ENCODE peak calls at places on chromosomes 3 and 15, in five cellular contexts. T is upper lobe of right lung; H is lower lobe of right lung; E is adipocyte; B is naive thymus-derived CD4-positive, alpha-beta T cell. L is an unnamed sample.

GRCh38 chr15:48005921-48006541 is 114.8 kb upstream of the SLC24A5 start:
- DNase-seq in T (no peak), B (no peak), E (peak; percentile 28), H (peak; percentile 64), L (peak; percentile 57)

GRCh38 chr15:66042624-66043023 is 173.3 kb downstream of the RAB11A start:
- DNase-seq in E (no peak), B (no peak), H (no peak), T (no peak), L (no peak)

GRCh38 chr3:82676356-82677026 is 915.0 kb upstream of the GBE1 start:
- DNase-seq in T (no peak), B (no peak), E (no peak), H (no peak), L (no peak)

GRCh38 chr15:39874890-39875549 is 45.0 kb downstream of the GPR176 start:
- DNase-seq in E (peak; percentile 74), T (no peak), H (no peak), B (peak; percentile 2), L (no peak)

GRCh38 chr3:53286727-53287412 is 31.0 kb upstream of the TKT start:
- DNase-seq in E (peak; percentile 77), B (no peak), T (no peak), H (no peak), L (peak; percentile 29)

GRCh38 chr3:118244761-118245160 is 789.9 kb downstream of the IGSF11 start:
- DNase-seq in B (no peak), E (no peak), T (no peak), H (no peak), L (no peak)

GRCh38 chr3:146326875-146327543 is 76.1 kb upstream of the PLSCR4 start:
- DNase-seq in E (peak; percentile 84), B (no peak), H (no peak), T (no peak), L (no peak)

GRCh38 chr15:56016281-56016680 is 22.9 kb upstream of the NEDD4 start:
- DNase-seq in T (no peak), E (no peak), B (no peak), H (no peak), L (no peak)

GRCh38 chr15:74956648-74957300 is at the start of gene RPP25:
- DNase-seq in T (peak; percentile 94), E (peak; percentile 82), B (peak; percentile 57), H (peak; percentile 88), L (peak; percentile 97)

GRCh38 chr3:8729479-8729878 is 4.1 kb upstream of the CAV3 start:
- DNase-seq in B (no peak), T (no peak), H (no peak), E (no peak), L (no peak)

GRCh38 chr3:12267380-12268030 is 21.4 kb upstream of the PPARG start:
- DNase-seq in E (peak; percentile 55), T (no peak), H (no peak), B (no peak), L (no peak)

GRCh38 chr3:175606650-175607318 is 747.6 kb downstream of the NAALADL2 start:
- DNase-seq in E (no peak), B (no peak), H (no peak), T (no peak), L (no peak)

GRCh38 chr15:69762373-69763148 is 309.9 kb downstream of the RPLP1 start:
- DNase-seq in E (no peak), H (no peak), T (no peak), B (no peak), L (no peak)

GRCh38 chr3:128449111-128449638 is 17.5 kb downstream of the DNAJB8 start:
- DNase-seq in B (no peak), H (no peak), T (no peak), E (no peak), L (no peak)

GRCh38 chr15:73109751-73110150 is 57.5 kb downstream of the NEO1 start:
- DNase-seq in T (no peak), B (no peak), H (no peak), E (no peak), L (no peak)

GRCh38 chr15:40756938-40757337 is 1.9 kb upstream of the RMDN3 start:
- DNase-seq in H (no peak), B (no peak), E (no peak), T (no peak), L (no peak)

GRCh38 chr15:75104804-75105557 is 81.6 kb downstream of the PPCDC start:
- DNase-seq in E (peak; percentile 96), B (no peak), H (no peak), T (no peak), L (peak; percentile 59)

GRCh38 chr3:23314981-23315805 is 112.1 kb downstream of the UBE2E2 start:
- DNase-seq in B (no peak), T (no peak), E (peak; percentile 19), H (no peak), L (no peak)

GRCh38 chr3:139292192-139292591 is 51.6 kb upstream of the MRPS22 start:
- DNase-seq in H (no peak), B (no peak), E (no peak), T (no peak), L (no peak)

GRCh38 chr3:184289426-184289938 is 9.6 kb upstream of the PSMD2 start:
- DNase-seq in H (peak; percentile 58), T (peak; percentile 68), E (peak; percentile 70), B (peak; percentile 30), L (peak; percentile 82)

GRCh38 chr15:83178869-83179325 is 28.7 kb downstream of the HDGFL3 start:
- DNase-seq in T (no peak), H (no peak), E (no peak), B (no peak), L (no peak)

GRCh38 chr3:49869525-49870126 is at the start of gene CAMKV:
- DNase-seq in B (peak; percentile 25), E (peak; percentile 11), H (no peak), T (no peak), L (peak; percentile 83)

GRCh38 chr3:56904526-56905245 is 102.9 kb upstream of the ARHGEF3 start:
- DNase-seq in B (no peak), H (no peak), T (no peak), E (no peak), L (no peak)

GRCh38 chr3:63862804-63863149 is 828 bp downstream of the THOC7 start:
- DNase-seq in E (no peak), T (no peak), H (no peak), B (no peak), L (no peak)

GRCh38 chr3:150783334-150783733 is 20.4 kb upstream of the SIAH2 start:
- DNase-seq in H (no peak), T (no peak), E (peak; percentile 43), B (no peak), L (no peak)

GRCh38 chr15:101348015-101348414 is 53.0 kb upstream of the SNRPA1 start:
- DNase-seq in E (no peak), H (no peak), B (no peak), T (peak; percentile 58), L (no peak)

GRCh38 chr15:101347454-101347853 is 52.4 kb upstream of the SNRPA1 start:
- DNase-seq in T (no peak), E (no peak), B (no peak), H (no peak), L (no peak)

GRCh38 chr15:101349497-101349951 is 54.5 kb upstream of the SNRPA1 start:
- DNase-seq in B (no peak), H (no peak), T (no peak), E (no peak), L (no peak)

GRCh38 chr15:101348643-101349496 is 53.8 kb upstream of the SNRPA1 start:
- DNase-seq in B (no peak), H (peak; percentile 62), T (peak; percentile 2), E (no peak), L (no peak)

GRCh38 chr15:101346928-101347327 is 51.9 kb upstream of the SNRPA1 start:
- DNase-seq in B (no peak), T (no peak), H (no peak), E (no peak), L (no peak)
- H3K9me3 ChIP-seq in B (no peaks in the 10 kb centered on the region), T (no peaks in the 10 kb centered on the region), H (no peaks in the 10 kb centered on the region), E (no peaks in the 10 kb centered on the region), L (no peaks in the 10 kb centered on the region)

DNA sequence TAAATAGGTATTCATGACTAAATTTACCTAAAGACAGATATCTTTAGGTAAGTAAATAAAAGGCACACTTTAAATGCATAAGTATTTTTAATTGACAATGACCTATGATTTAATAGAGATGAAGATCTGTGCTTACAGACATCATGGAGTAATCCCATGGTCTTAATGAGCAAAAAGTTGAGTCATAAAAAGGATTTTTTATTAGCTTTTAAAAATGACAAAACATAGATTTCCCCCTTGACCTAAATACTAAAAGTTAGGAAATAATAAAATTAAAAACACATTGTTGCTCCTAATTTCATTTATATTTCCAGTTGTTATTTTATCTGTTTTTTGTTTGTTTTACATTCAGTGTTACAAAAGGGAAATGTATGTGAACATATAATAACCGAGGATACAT is 1005.7 kb downstream of the ROBO1 start:
- DNase-seq in H (no peak), B (no peak), E (peak; percentile 7), T (no peak), L (no peak)
- H3K9me3 ChIP-seq in H (no peaks in the 10 kb centered on the region), B (no peaks in the 10 kb centered on the region), E (no peaks in the 10 kb centered on the region), T (no peaks in the 10 kb centered on the region), L (no peaks in the 10 kb centered on the region)

GRCh38 chr3:107082527-107082926 is 294.7 kb upstream of the CCDC54 start:
- DNase-seq in B (no peak), H (no peak), T (no peak), E (peak; percentile 21), L (no peak)
- H3K9me3 ChIP-seq in B (no peaks in the 10 kb centered on the region), H (no peaks in the 10 kb centered on the region), T (no peaks in the 10 kb centered on the region), E (no peaks in the 10 kb centered on the region), L (no peaks in the 10 kb centered on the region)

GRCh38 chr3:44501971-44502370 is 24.5 kb upstream of the ZNF445 start:
- DNase-seq in B (no peak), T (no peak), E (no peak), H (no peak), L (no peak)
- H3K9me3 ChIP-seq in B (peaks cover 32% of the 10 kb centered on the region), T (peaks cover 23% of the 10 kb centered on the region), E (peaks cover 53% of the 10 kb centered on the region), H (peaks cover 43% of the 10 kb centered on the region), L (no peaks in the 10 kb centered on the region)

DNA sequence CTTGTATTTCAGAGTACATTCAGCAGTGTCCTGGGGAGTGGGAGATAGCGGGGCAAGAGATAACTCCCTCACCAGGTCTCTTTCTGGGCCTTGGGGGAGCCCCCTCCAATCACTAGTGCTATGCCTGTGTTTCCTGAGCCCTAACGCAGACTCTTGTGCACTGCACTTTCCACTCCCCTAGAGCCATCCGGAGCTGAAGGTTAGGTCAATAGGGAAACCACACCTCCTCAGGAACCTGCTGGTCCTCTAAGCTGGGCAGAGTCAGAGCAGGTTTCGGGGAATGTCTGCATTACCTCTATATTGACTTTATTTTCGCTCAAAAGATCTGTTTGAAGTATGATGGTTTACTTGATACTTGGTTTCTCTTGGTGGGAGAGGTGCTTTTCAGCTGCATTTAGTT is 617.0 kb upstream of the ROBO1 start:
- DNase-seq in T (no peak), E (no peak), B (no peak), H (no peak), L (no peak)
- H3K9me3 ChIP-seq in T (no peaks in the 10 kb centered on the region), E (peaks cover 7% of the 10 kb centered on the region), B (no peaks in the 10 kb centered on the region), H (no peaks in the 10 kb centered on the region), L (no peaks in the 10 kb centered on the region)

L was measured in left lung.